ENCODE peak calls at places on chromosome 17, in nine cellular contexts. F is uterus, U is heart left ventricle, A is adrenal gland, D is tibial nerve, K is HCT116, X is sigmoid colon, M is body of pancreas, L is transverse colon. N is an unnamed sample.

GRCh38 chr17:17812211-17813054 is 24.4 kb downstream of the SREBF1 start:
- DNase-seq in F (peak; percentile 88), U (peak; percentile 74), A (peak; percentile 81), D (peak; percentile 69), K (no peak), X (peak; percentile 89), M (peak; percentile 79), L (peak; percentile 74), N (peak; percentile 70)

GRCh38 chr17:28675980-28676379 is 14.0 kb downstream of the SUPT6H start:
- DNase-seq in F (no peak), U (no peak), A (no peak), D (no peak), K (peak; percentile 10), X (no peak), M (no peak), L (peak; percentile 27), N (no peak)

GRCh38 chr17:57541472-57542394 is 203.4 kb downstream of the CCDC182 start:
- DNase-seq in F (peak; percentile 66), U (peak; percentile 90), A (peak; percentile 95), D (no peak), K (peak; percentile 50), X (peak; percentile 80), M (no peak), L (no peak), N (peak; percentile 24)

GRCh38 chr17:10226930-10227695 is 28.7 kb upstream of the GAS7 start:
- DNase-seq in F (peak; percentile 24), U (peak; percentile 50), A (peak; percentile 44), D (no peak), K (peak; percentile 23), X (no peak), M (peak; percentile 19), L (peak; percentile 31), N (no peak)

GRCh38 chr17:7703584-7704574 is 1.1 kb upstream of the EFNB3 start:
- DNase-seq in F (no peak), U (no peak), A (no peak), D (no peak), K (no peak), X (no peak), M (peak; percentile 21), L (no peak), N (no peak)

GRCh38 chr17:67400193-67400592 is 23.1 kb downstream of the PITPNC1 start:
- DNase-seq in F (no peak), U (no peak), A (no peak), D (no peak), K (no peak), X (no peak), M (no peak), L (no peak), N (no peak)

GRCh38 chr17:17511971-17512858 is 16.0 kb upstream of the RASD1 start:
- DNase-seq in F (no peak), U (peak; percentile 28), A (peak; percentile 57), D (no peak), K (no peak), X (no peak), M (no peak), L (no peak), N (peak; percentile 61)

GRCh38 chr17:2057130-2057713 is 2.3 kb downstream of the HIC1 start:
- DNase-seq in F (no peak), U (no peak), A (no peak), D (no peak), K (no peak), X (no peak), M (no peak), L (no peak), N (no peak)

GRCh38 chr17:55116440-55116914 is 147.9 kb downstream of the STXBP4 start:
- DNase-seq in F (no peak), U (no peak), A (no peak), D (no peak), K (no peak), X (no peak), M (no peak), L (no peak), N (no peak)

GRCh38 chr17:35493040-35493439 is 44.4 kb downstream of the SLFN12L start:
- DNase-seq in F (no peak), U (no peak), A (no peak), D (no peak), K (no peak), X (no peak), M (no peak), L (no peak), N (no peak)

GRCh38 chr17:924711-925480 is 54.7 kb downstream of the NXN start:
- DNase-seq in F (no peak), U (no peak), A (no peak), D (no peak), K (no peak), X (no peak), M (no peak), L (no peak), N (no peak)

GRCh38 chr17:55577011-55577586 is 65.8 kb upstream of the SMIM36 start:
- DNase-seq in F (peak; percentile 39), U (peak; percentile 44), A (peak; percentile 24), D (peak; percentile 51), K (no peak), X (peak; percentile 77), M (no peak), L (peak; percentile 36), N (peak; percentile 6)

GRCh38 chr17:62674363-62674739 is 46.9 kb downstream of the MRC2 start:
- DNase-seq in F (no peak), U (no peak), A (no peak), D (no peak), K (no peak), X (peak; percentile 48), M (no peak), L (no peak), N (no peak)

GRCh38 chr17:79974786-79975497 is 60.7 kb downstream of the TBC1D16 start:
- DNase-seq in F (peak; percentile 16), U (no peak), A (no peak), D (no peak), K (no peak), X (peak; percentile 49), M (peak; percentile 54), L (no peak), N (no peak)

GRCh38 chr17:14775761-14776492 is 475.0 kb downstream of the HS3ST3B1 start:
- DNase-seq in F (no peak), U (no peak), A (no peak), D (no peak), K (no peak), X (no peak), M (no peak), L (no peak), N (no peak)

GRCh38 chr17:57925361-57925990 is 29.7 kb downstream of the CUEDC1 start:
- DNase-seq in F (no peak), U (no peak), A (no peak), D (no peak), K (no peak), X (no peak), M (no peak), L (no peak), N (no peak)

GRCh38 chr17:64020068-64020766 is at the start of gene ICAM2:
- DNase-seq in F (peak; percentile 33), U (peak; percentile 77), A (peak; percentile 61), D (no peak), K (no peak), X (peak; percentile 79), M (peak; percentile 55), L (peak; percentile 83), N (peak; percentile 53)
- TF ChIP-seq POLR2A in F (peak; percentile 33), U (peak; percentile 56), A (no peak), D (peak; percentile 52), K (no peak), X (peak; percentile 7), M (peak; percentile 47), L (peak; percentile 66), N (peak; percentile 45)

DNA sequence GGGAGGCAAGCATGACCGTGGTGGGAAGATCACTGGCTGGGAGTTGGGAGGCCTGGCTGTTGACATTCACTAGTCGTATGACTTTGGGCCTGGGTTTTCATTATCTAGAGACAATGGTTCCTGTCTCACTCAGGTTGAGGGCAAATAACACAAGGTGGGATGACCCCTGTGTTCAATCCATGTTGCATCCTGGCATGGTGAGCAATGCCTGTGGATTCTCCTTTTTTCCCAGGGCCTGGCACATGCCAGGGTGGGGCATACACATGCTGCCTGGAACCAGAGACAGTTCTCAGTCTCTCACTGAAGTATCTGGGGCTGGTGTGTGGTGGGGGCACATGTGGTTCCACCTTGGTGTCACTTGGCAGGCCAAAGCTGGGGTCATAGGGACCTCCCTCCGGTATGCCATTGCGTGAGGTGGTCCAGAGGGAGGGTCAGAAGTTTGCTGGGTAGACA is 5.4 kb downstream of the THRA start:
- DNase-seq in F (no peak), U (peak; percentile 28), A (peak; percentile 48), D (no peak), K (no peak), X (peak; percentile 71), M (no peak), L (no peak), N (no peak)
- H3K4me1 ChIP-seq in F (peaks cover 34% of the 10 kb centered on the region), U (peaks cover 85% of the 10 kb centered on the region), A (peaks cover 73% of the 10 kb centered on the region), D (peaks cover 87% of the 10 kb centered on the region), K (peaks cover 76% of the 10 kb centered on the region), X (no peaks in the 10 kb centered on the region), M (peaks cover 87% of the 10 kb centered on the region), L (peaks cover 93% of the 10 kb centered on the region), N (peaks cover 93% of the 10 kb centered on the region)

GRCh38 chr17:77375108-77375507 is 234.3 kb downstream of the SEC14L1 start:
- DNase-seq in F (no peak), U (no peak), A (no peak), D (no peak), K (no peak), X (peak; percentile 73), M (no peak), L (no peak), N (no peak)

GRCh38 chr17:77375526-77375916 is 234.8 kb downstream of the SEC14L1 start:
- DNase-seq in F (no peak), U (no peak), A (no peak), D (no peak), K (no peak), X (peak; percentile 72), M (peak; percentile 40), L (no peak), N (no peak)

GRCh38 chr17:77373298-77374169 is 232.8 kb downstream of the SEC14L1 start:
- DNase-seq in F (peak; percentile 75), U (no peak), A (peak; percentile 74), D (no peak), K (no peak), X (peak; percentile 77), M (peak; percentile 21), L (peak; percentile 37), N (no peak)

GRCh38 chr17:77372444-77373297 is 231.9 kb downstream of the SEC14L1 start:
- DNase-seq in F (peak; percentile 89), U (peak; percentile 90), A (peak; percentile 90), D (peak; percentile 75), K (no peak), X (peak; percentile 95), M (peak; percentile 65), L (peak; percentile 81), N (peak; percentile 56)

GRCh38 chr17:77374170-77374936 is 233.6 kb downstream of the SEC14L1 start:
- DNase-seq in F (peak; percentile 83), U (peak; percentile 90), A (peak; percentile 91), D (peak; percentile 71), K (no peak), X (peak; percentile 97), M (peak; percentile 79), L (peak; percentile 78), N (peak; percentile 78)
- TF ChIP-seq POLR2A in F (peak; percentile 56), U (peak; percentile 52), A (peak; percentile 89), D (peak; percentile 38), K (no peak), X (peak; percentile 79), M (peak; percentile 88), L (peak; percentile 80), N (peak; percentile 71)

DNA sequence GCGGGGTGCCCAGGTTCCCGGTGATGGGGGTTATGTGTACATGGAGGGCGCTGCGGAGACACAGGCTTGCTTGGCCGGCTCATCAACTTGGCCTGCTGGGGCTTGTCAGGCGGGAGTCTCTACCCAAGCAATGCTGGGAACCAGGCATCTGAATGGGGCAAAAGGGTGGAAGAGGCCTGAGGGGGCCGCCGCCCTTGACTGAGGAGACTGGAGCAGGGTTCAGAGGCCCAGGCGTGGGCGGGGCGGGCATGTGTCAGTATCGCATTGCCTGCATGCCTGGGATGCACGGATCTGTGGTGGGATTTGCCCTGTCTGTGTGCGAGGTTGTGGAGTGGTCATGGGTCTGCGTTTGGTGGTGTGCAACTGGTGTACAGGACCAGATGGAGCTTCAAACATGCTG is 21.1 kb downstream of the ARHGAP23 start:
- DNase-seq in F (no peak), U (no peak), A (no peak), D (no peak), K (no peak), X (no peak), M (no peak), L (no peak), N (no peak)
- H3K4me1 ChIP-seq in F (peaks cover 20% of the 10 kb centered on the region), U (peaks cover 64% of the 10 kb centered on the region), A (peaks cover 5% of the 10 kb centered on the region), D (peaks cover 67% of the 10 kb centered on the region), K (peaks cover 57% of the 10 kb centered on the region), X (no peaks in the 10 kb centered on the region), M (no peaks in the 10 kb centered on the region), L (peaks cover 34% of the 10 kb centered on the region), N (peaks cover 16% of the 10 kb centered on the region)